ENCODE peak calls at places on chromosomes 4 and X, in nine cellular contexts. One of them, this sample, is unnamed.

GRCh38 chrX:28586291-28586690 is 955 bp upstream of the IL1RAPL1 start:
- DNase-seq in transverse colon: peak
- DNase-seq in endothelial cell: peak
- DNase-seq in MM.1S: no peak
- DNase-seq in heart right ventricle: peak
- DNase-seq in type B pancreatic cell: no peak
- DNase-seq in stomach: no peak
- DNase-seq in GM10248: no peak
- DNase-seq in BJ: no peak
- DNase-seq in this sample: peak

GRCh38 chr4:101158136-101158485 is 189.2 kb downstream of the PPP3CA start:
- DNase-seq in transverse colon: no peak
- DNase-seq in endothelial cell: no peak
- DNase-seq in MM.1S: no peak
- DNase-seq in heart right ventricle: no peak
- DNase-seq in type B pancreatic cell: no peak
- DNase-seq in stomach: no peak
- DNase-seq in GM10248: no peak
- DNase-seq in BJ: no peak
- DNase-seq in this sample: peak

GRCh38 chrX:112849010-112849409 is 8.4 kb upstream of the AMOT start:
- DNase-seq in transverse colon: no peak
- DNase-seq in endothelial cell: no peak
- DNase-seq in MM.1S: no peak
- DNase-seq in heart right ventricle: peak
- DNase-seq in type B pancreatic cell: no peak
- DNase-seq in stomach: no peak
- DNase-seq in GM10248: no peak
- DNase-seq in BJ: no peak
- DNase-seq in this sample: no peak

GRCh38 chr4:165440415-165440882 is 61.6 kb downstream of the CPE start:
- DNase-seq in transverse colon: no peak
- DNase-seq in endothelial cell: no peak
- DNase-seq in MM.1S: no peak
- DNase-seq in heart right ventricle: no peak
- DNase-seq in type B pancreatic cell: no peak
- DNase-seq in stomach: no peak
- DNase-seq in GM10248: no peak
- DNase-seq in BJ: no peak
- DNase-seq in this sample: no peak

GRCh38 chr4:56410247-56410646 is 23.0 kb upstream of the AASDH start:
- DNase-seq in transverse colon: peak
- DNase-seq in endothelial cell: peak
- DNase-seq in MM.1S: no peak
- DNase-seq in heart right ventricle: peak
- DNase-seq in type B pancreatic cell: no peak
- DNase-seq in stomach: peak
- DNase-seq in GM10248: no peak
- DNase-seq in BJ: peak
- DNase-seq in this sample: no peak

GRCh38 chr4:139774759-139775487 is 109.3 kb downstream of the MGST2 start:
- DNase-seq in transverse colon: no peak
- DNase-seq in endothelial cell: no peak
- DNase-seq in MM.1S: no peak
- DNase-seq in heart right ventricle: no peak
- DNase-seq in type B pancreatic cell: no peak
- DNase-seq in stomach: no peak
- DNase-seq in GM10248: no peak
- DNase-seq in BJ: no peak
- DNase-seq in this sample: no peak

GRCh38 chr4:102120846-102121245 is 224.4 kb downstream of the SLC39A8 start:
- DNase-seq in transverse colon: no peak
- DNase-seq in endothelial cell: no peak
- DNase-seq in MM.1S: no peak
- DNase-seq in heart right ventricle: no peak
- DNase-seq in type B pancreatic cell: no peak
- DNase-seq in stomach: no peak
- DNase-seq in GM10248: no peak
- DNase-seq in BJ: no peak
- DNase-seq in this sample: no peak

GRCh38 chr4:66373268-66373667 is 703.0 kb upstream of the EPHA5 start:
- DNase-seq in transverse colon: no peak
- DNase-seq in endothelial cell: no peak
- DNase-seq in MM.1S: no peak
- DNase-seq in heart right ventricle: no peak
- DNase-seq in type B pancreatic cell: no peak
- DNase-seq in stomach: no peak
- DNase-seq in GM10248: no peak
- DNase-seq in BJ: no peak
- DNase-seq in this sample: no peak

GRCh38 chr4:20237894-20238537 is 13.7 kb upstream of the SLIT2 start:
- DNase-seq in transverse colon: no peak
- DNase-seq in endothelial cell: no peak
- DNase-seq in MM.1S: no peak
- DNase-seq in heart right ventricle: no peak
- DNase-seq in type B pancreatic cell: no peak
- DNase-seq in stomach: no peak
- DNase-seq in GM10248: no peak
- DNase-seq in BJ: no peak
- DNase-seq in this sample: no peak

GRCh38 chr4:121484633-121485032 is 103.8 kb upstream of the QRFPR start:
- DNase-seq in transverse colon: no peak
- DNase-seq in endothelial cell: peak
- DNase-seq in MM.1S: peak
- DNase-seq in heart right ventricle: no peak
- DNase-seq in type B pancreatic cell: no peak
- DNase-seq in stomach: peak
- DNase-seq in GM10248: peak
- DNase-seq in BJ: no peak
- DNase-seq in this sample: peak

GRCh38 chrX:119502727-119503483 is 34.7 kb downstream of the SLC25A5 start:
- DNase-seq in transverse colon: peak
- DNase-seq in endothelial cell: no peak
- DNase-seq in MM.1S: no peak
- DNase-seq in heart right ventricle: no peak
- DNase-seq in type B pancreatic cell: no peak
- DNase-seq in stomach: peak
- DNase-seq in GM10248: no peak
- DNase-seq in BJ: no peak
- DNase-seq in this sample: no peak

GRCh38 chr4:151215295-151215694 is 61.7 kb upstream of the PRSS48 start:
- DNase-seq in transverse colon: no peak
- DNase-seq in endothelial cell: no peak
- DNase-seq in MM.1S: no peak
- DNase-seq in heart right ventricle: no peak
- DNase-seq in type B pancreatic cell: no peak
- DNase-seq in stomach: no peak
- DNase-seq in GM10248: no peak
- DNase-seq in BJ: no peak
- DNase-seq in this sample: no peak

GRCh38 chr4:1499465-1499864 is 93.2 kb upstream of the NKX1-1 start:
- DNase-seq in transverse colon: no peak
- DNase-seq in endothelial cell: no peak
- DNase-seq in MM.1S: no peak
- DNase-seq in heart right ventricle: no peak
- DNase-seq in type B pancreatic cell: no peak
- DNase-seq in stomach: no peak
- DNase-seq in GM10248: no peak
- DNase-seq in BJ: no peak
- DNase-seq in this sample: no peak

GRCh38 chrX:634306-634958 is 3.8 kb downstream of the SHOX start:
- DNase-seq in transverse colon: no peak
- DNase-seq in endothelial cell: no peak
- DNase-seq in MM.1S: no peak
- DNase-seq in heart right ventricle: no peak
- DNase-seq in type B pancreatic cell: peak
- DNase-seq in stomach: peak
- DNase-seq in GM10248: no peak
- DNase-seq in BJ: no peak
- DNase-seq in this sample: no peak

GRCh38 chr4:41696131-41696530 is 52.4 kb downstream of the PHOX2B start:
- DNase-seq in transverse colon: no peak
- DNase-seq in endothelial cell: no peak
- DNase-seq in MM.1S: no peak
- DNase-seq in heart right ventricle: no peak
- DNase-seq in type B pancreatic cell: no peak
- DNase-seq in stomach: no peak
- DNase-seq in GM10248: no peak
- DNase-seq in BJ: no peak
- DNase-seq in this sample: no peak

GRCh38 chr4:41696768-41697167 is 51.8 kb downstream of the PHOX2B start:
- DNase-seq in transverse colon: no peak
- DNase-seq in endothelial cell: no peak
- DNase-seq in MM.1S: no peak
- DNase-seq in heart right ventricle: no peak
- DNase-seq in type B pancreatic cell: no peak
- DNase-seq in stomach: no peak
- DNase-seq in GM10248: no peak
- DNase-seq in BJ: no peak
- DNase-seq in this sample: no peak

GRCh38 chr4:41692717-41693345 is 55.7 kb downstream of the PHOX2B start:
- DNase-seq in transverse colon: peak
- DNase-seq in endothelial cell: peak
- DNase-seq in MM.1S: peak
- DNase-seq in heart right ventricle: peak
- DNase-seq in type B pancreatic cell: no peak
- DNase-seq in stomach: peak
- DNase-seq in GM10248: peak
- DNase-seq in BJ: no peak
- DNase-seq in this sample: peak

GRCh38 chr4:41687971-41688370 is 60.6 kb downstream of the PHOX2B start:
- DNase-seq in transverse colon: no peak
- DNase-seq in endothelial cell: no peak
- DNase-seq in MM.1S: no peak
- DNase-seq in heart right ventricle: no peak
- DNase-seq in type B pancreatic cell: no peak
- DNase-seq in stomach: no peak
- DNase-seq in GM10248: no peak
- DNase-seq in BJ: no peak
- DNase-seq in this sample: no peak

GRCh38 chr4:41693629-41694028 is 54.9 kb downstream of the PHOX2B start:
- DNase-seq in transverse colon: no peak
- DNase-seq in endothelial cell: no peak
- DNase-seq in MM.1S: peak
- DNase-seq in heart right ventricle: no peak
- DNase-seq in type B pancreatic cell: no peak
- DNase-seq in stomach: no peak
- DNase-seq in GM10248: no peak
- DNase-seq in BJ: no peak
- DNase-seq in this sample: no peak
- TF ChIP-seq CTCF in transverse colon: peak
- TF ChIP-seq CTCF in endothelial cell: peak
- TF ChIP-seq CTCF in MM.1S: peak
- TF ChIP-seq CTCF in heart right ventricle: peak
- TF ChIP-seq CTCF in type B pancreatic cell: peak
- TF ChIP-seq CTCF in stomach: no peak
- TF ChIP-seq CTCF in GM10248: peak
- TF ChIP-seq CTCF in BJ: peak
- TF ChIP-seq CTCF in this sample: no peak

GRCh38 chr4:109735566-109736454 is 5.9 kb upstream of the PLA2G12A start:
- DNase-seq in transverse colon: peak
- DNase-seq in endothelial cell: no peak
- DNase-seq in MM.1S: no peak
- DNase-seq in heart right ventricle: no peak
- DNase-seq in type B pancreatic cell: no peak
- DNase-seq in stomach: no peak
- DNase-seq in GM10248: no peak
- DNase-seq in BJ: no peak
- DNase-seq in this sample: no peak
- TF ChIP-seq CTCF in transverse colon: no peak
- TF ChIP-seq CTCF in endothelial cell: no peak
- TF ChIP-seq CTCF in MM.1S: no peak
- TF ChIP-seq CTCF in heart right ventricle: no peak
- TF ChIP-seq CTCF in type B pancreatic cell: no peak
- TF ChIP-seq CTCF in stomach: no peak
- TF ChIP-seq CTCF in GM10248: no peak
- TF ChIP-seq CTCF in BJ: no peak
- TF ChIP-seq CTCF in this sample: no peak

DNA sequence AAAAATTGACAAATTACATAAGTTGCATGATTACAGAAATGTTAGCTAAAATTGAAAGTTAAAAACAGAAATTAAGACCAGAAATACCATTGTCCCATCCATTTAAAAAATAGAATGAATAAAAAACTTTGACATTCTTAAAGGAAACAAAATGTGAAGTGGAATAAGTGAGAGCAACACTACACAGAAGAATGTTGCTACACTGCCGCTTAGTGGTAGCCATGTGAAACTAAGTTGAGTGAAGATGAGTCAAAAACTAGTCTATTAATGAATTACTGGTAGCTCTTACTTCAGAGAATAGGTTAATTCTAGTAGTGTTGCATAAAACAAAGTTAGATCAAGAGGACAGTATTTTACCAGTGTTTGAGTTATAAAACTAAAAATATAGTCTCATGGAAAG is 571.0 kb upstream of the KLHL4 start:
- DNase-seq in transverse colon: no peak
- DNase-seq in endothelial cell: peak
- DNase-seq in MM.1S: peak
- DNase-seq in heart right ventricle: no peak
- DNase-seq in type B pancreatic cell: no peak
- DNase-seq in stomach: no peak
- DNase-seq in GM10248: peak
- DNase-seq in BJ: no peak
- DNase-seq in this sample: no peak
- TF ChIP-seq CTCF in transverse colon: peak
- TF ChIP-seq CTCF in endothelial cell: peak
- TF ChIP-seq CTCF in MM.1S: peak
- TF ChIP-seq CTCF in heart right ventricle: peak
- TF ChIP-seq CTCF in type B pancreatic cell: peak
- TF ChIP-seq CTCF in stomach: no peak
- TF ChIP-seq CTCF in GM10248: peak
- TF ChIP-seq CTCF in BJ: no peak
- TF ChIP-seq CTCF in this sample: peak

DNA sequence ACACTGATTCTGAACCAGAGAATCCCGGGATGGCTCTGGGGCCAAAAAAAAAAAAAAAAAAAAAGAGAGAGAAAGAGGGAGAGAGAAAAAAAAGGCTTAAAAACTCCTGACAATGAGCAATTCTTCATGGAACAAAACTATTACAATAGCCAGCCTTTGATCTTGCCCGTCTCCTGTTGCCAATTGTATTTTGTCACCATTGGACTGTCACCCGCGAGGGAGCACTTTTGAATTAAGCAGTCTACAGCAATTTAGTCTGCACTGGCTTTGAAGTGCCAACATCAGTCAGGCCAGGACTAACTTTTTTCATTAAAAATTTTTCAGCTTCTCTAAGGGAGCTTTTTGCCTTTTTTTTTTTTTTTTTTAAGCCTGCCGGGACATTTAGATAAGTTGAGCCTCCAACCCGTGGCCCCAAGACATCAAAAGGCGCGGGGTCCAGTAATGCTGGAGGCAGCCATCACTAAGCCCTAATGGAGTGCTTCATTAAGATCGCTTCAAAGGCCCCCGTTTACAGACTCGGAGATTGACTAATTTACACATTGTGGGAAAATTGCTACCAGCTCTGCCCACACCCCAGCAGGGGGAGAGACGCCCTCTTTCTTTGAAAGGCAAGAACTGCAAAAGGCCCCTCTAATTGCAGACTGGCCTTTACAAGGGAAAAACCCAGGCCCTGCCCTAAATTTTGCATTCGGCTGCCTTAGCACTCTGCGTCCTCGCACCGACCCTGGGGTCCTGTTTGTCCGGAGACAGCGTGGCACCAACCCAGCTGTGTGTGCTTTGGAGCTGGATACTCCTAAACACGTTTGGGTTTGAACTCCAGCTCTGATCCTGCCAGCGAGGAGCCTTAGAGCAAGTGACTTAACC is 98.1 kb upstream of the MSX1 start:
- DNase-seq in transverse colon: no peak
- DNase-seq in endothelial cell: peak
- DNase-seq in MM.1S: no peak
- DNase-seq in heart right ventricle: no peak
- DNase-seq in type B pancreatic cell: no peak
- DNase-seq in stomach: no peak
- DNase-seq in GM10248: no peak
- DNase-seq in BJ: no peak
- DNase-seq in this sample: no peak
- TF ChIP-seq CTCF in transverse colon: no peak
- TF ChIP-seq CTCF in endothelial cell: peak
- TF ChIP-seq CTCF in MM.1S: no peak
- TF ChIP-seq CTCF in heart right ventricle: no peak
- TF ChIP-seq CTCF in type B pancreatic cell: peak
- TF ChIP-seq CTCF in stomach: no peak
- TF ChIP-seq CTCF in GM10248: no peak
- TF ChIP-seq CTCF in BJ: peak
- TF ChIP-seq CTCF in this sample: peak

This sample was measured in glutamatergic neuron.